ENCODE peak calls at places on chromosomes 6 and 20, in nine cellular contexts. U, Z, Q, W, N, I, G, H and M are unnamed samples.

GRCh38 chr6:28719275-28719940 is 193.7 kb downstream of the GPX5 start:
- DNase-seq in U (no peak), Z (no peak), Q (no peak), W (no peak), N (no peak), I (no peak), G (peak), H (no peak), M (peak)

GRCh38 chr6:18703546-18703945 is 316.4 kb downstream of the RNF144B start:
- DNase-seq in U (no peak), Z (no peak), Q (no peak), W (no peak), N (no peak), I (no peak), G (no peak), H (no peak), M (no peak)

GRCh38 chr20:61477366-61477966 is 225.4 kb downstream of the CDH4 start:
- DNase-seq in U (no peak), Z (no peak), Q (no peak), W (no peak), N (no peak), I (no peak), G (no peak), H (no peak), M (no peak)

GRCh38 chr6:26216886-26217713 is 129.9 kb downstream of the HFE start:
- DNase-seq in U (no peak), Z (peak), Q (peak), W (no peak), N (peak), I (peak), G (peak), H (no peak), M (no peak)

GRCh38 chr20:5608448-5609161 is 141.6 kb upstream of the SHLD1 start:
- DNase-seq in U (no peak), Z (no peak), Q (no peak), W (no peak), N (no peak), I (no peak), G (peak), H (no peak), M (peak)

GRCh38 chr20:52824494-52825216 is 147.5 kb upstream of the TSHZ2 start:
- DNase-seq in U (no peak), Z (no peak), Q (no peak), W (no peak), N (no peak), I (no peak), G (no peak), H (no peak), M (no peak)

GRCh38 chr6:34196116-34196832 is 40.4 kb upstream of the HMGA1 start:
- DNase-seq in U (peak), Z (peak), Q (peak), W (peak), N (peak), I (peak), G (peak), H (peak), M (peak)

GRCh38 chr20:36096404-36096799 is 58.1 kb upstream of the EPB41L1 start:
- DNase-seq in U (no peak), Z (no peak), Q (no peak), W (no peak), N (no peak), I (no peak), G (no peak), H (no peak), M (no peak)

GRCh38 chr6:152575621-152576150 is 61.5 kb downstream of the SYNE1 start:
- DNase-seq in U (no peak), Z (no peak), Q (no peak), W (no peak), N (no peak), I (no peak), G (no peak), H (no peak), M (no peak)